ENCODE peak calls at places on chromosomes 6 and 20, in six cellular contexts. O, X, F, Q, Z and B are unnamed samples.

GRCh38 chr20:4697189-4697873 is 24.4 kb upstream of the PRND start:
- DNase-seq in O (no peak), Z (no peak), X (no peak), F (no peak), Q (no peak), B (no peak)

GRCh38 chr6:11378639-11379038 is 146.2 kb upstream of the NEDD9 start:
- DNase-seq in X (no peak), F (no peak), Z (no peak), O (no peak), Q (no peak), B (no peak)

GRCh38 chr6:75620387-75621304 is 19.0 kb downstream of the SENP6 start:
- DNase-seq in F (no peak), Z (no peak), Q (no peak), O (no peak), X (no peak), B (no peak)

GRCh38 chr6:16311763-16312162 is 73.4 kb downstream of the GMPR start:
- DNase-seq in Q (no peak), F (no peak), Z (no peak), X (no peak), O (no peak), B (no peak)

GRCh38 chr6:152221806-152222628 is 414.5 kb downstream of the ESR1 start:
- DNase-seq in O (no peak), Z (no peak), X (no peak), Q (no peak), F (no peak), B (no peak)

GRCh38 chr20:19750907-19751636 is 7.0 kb upstream of the RIN2 start:
- DNase-seq in Q (no peak), Z (no peak), X (no peak), O (no peak), F (no peak), B (no peak)

GRCh38 chr6:122730775-122731386 is 48.6 kb upstream of the FABP7 start:
- DNase-seq in Z (no peak), Q (no peak), X (no peak), O (no peak), F (no peak), B (no peak)

GRCh38 chr6:83872386-83873118 is 13.1 kb downstream of the CYB5R4 start:
- DNase-seq in O (no peak), Q (no peak), Z (no peak), F (no peak), X (no peak), B (no peak)

GRCh38 chr20:8670207-8670899 is 398.5 kb upstream of the PLCB4 start:
- DNase-seq in F (no peak), Q (no peak), Z (no peak), X (no peak), O (no peak), B (no peak)

GRCh38 chr20:20521736-20522135 is 153.8 kb downstream of the INSM1 start:
- DNase-seq in X (no peak), Z (no peak), O (no peak), Q (no peak), F (no peak), B (no peak)

GRCh38 chr20:41456341-41456740 is 89.7 kb upstream of the EMILIN3 start:
- DNase-seq in O (no peak), Q (no peak), Z (no peak), X (no peak), F (no peak), B (no peak)